ENCODE peak calls at places on chromosomes 2 and 18, in four cellular contexts. N is K562, Q is IMR-90, H is ovary. G is an unnamed sample.

GRCh38 chr2:16243411-16243996 is 303.2 kb downstream of the MYCN start:
- DNase-seq in Q (no peak), N (no peak), H (no peak), G (no peak)

GRCh38 chr2:45612265-45612664 is 1.2 kb upstream of the SRBD1 start:
- DNase-seq in N (no peak), Q (no peak), H (no peak), G (no peak)

GRCh38 chr2:393711-394696 is 106.1 kb upstream of the ALKAL2 start:
- DNase-seq in H (no peak), Q (no peak), N (no peak), G (no peak)

GRCh38 chr2:16334886-16335605 is 330.6 kb downstream of the CYRIA start:
- DNase-seq in H (no peak), N (no peak), Q (no peak), G (no peak)

GRCh38 chr18:52077251-52077983 is 262.6 kb upstream of the DCC start:
- DNase-seq in Q (no peak), N (no peak), H (no peak), G (no peak)

GRCh38 chr2:216695401-216695821 is at the start of gene IGFBP5:
- DNase-seq in Q (peak; percentile 94), H (peak; percentile 98), N (peak; percentile 17), G (peak; percentile 61)

GRCh38 chr2:180677200-180677599 is 303.2 kb upstream of the UBE2E3 start:
- DNase-seq in H (no peak), N (no peak), Q (no peak), G (no peak)

GRCh38 chr2:86068098-86069047 is 37.3 kb downstream of the POLR1A start:
- DNase-seq in H (no peak), Q (peak; percentile 30), N (no peak), G (no peak)

GRCh38 chr18:65257157-65257556 is 493.7 kb upstream of the CDH7 start:
- DNase-seq in H (no peak), Q (no peak), N (no peak), G (no peak)

GRCh38 chr2:8416172-8416571 is 265.7 kb upstream of the ID2 start:
- DNase-seq in H (no peak), N (no peak), Q (no peak), G (no peak)

GRCh38 chr2:164560181-164560792 is 61.0 kb downstream of the GRB14 start:
- DNase-seq in Q (peak; percentile 16), H (no peak), N (no peak), G (no peak)

GRCh38 chr2:240780023-240780831 is 39.8 kb downstream of the KIF1A start:
- DNase-seq in N (no peak), H (peak; percentile 61), Q (no peak), G (no peak)

GRCh38 chr2:241223211-241224067 is 35.0 kb downstream of the ANO7 start:
- DNase-seq in Q (peak; percentile 15), H (no peak), N (no peak), G (no peak)

GRCh38 chr2:101473911-101474751 is 781 bp downstream of the RFX8 start:
- DNase-seq in Q (peak; percentile 45), H (peak; percentile 62), N (no peak), G (peak; percentile 17)

GRCh38 chr2:197031805-197032204 is 105.3 kb upstream of the PGAP1 start:
- DNase-seq in H (no peak), N (no peak), Q (no peak), G (no peak)

GRCh38 chr2:67394734-67395133 is 2.4 kb upstream of the ETAA1 start:
- DNase-seq in N (no peak), Q (peak; percentile 53), H (no peak), G (no peak)

GRCh38 chr2:1162768-1163584 is 212.3 kb downstream of the SNTG2 start:
- DNase-seq in N (no peak), H (no peak), Q (no peak), G (no peak)

GRCh38 chr18:76903386-76903785 is 81.0 kb downstream of the ZNF236 start:
- DNase-seq in Q (no peak), N (no peak), H (no peak), G (no peak)

GRCh38 chr2:105809099-105809473 is 64.4 kb downstream of the NCK2 start:
- DNase-seq in H (no peak), N (no peak), Q (no peak), G (no peak)

GRCh38 chr2:120921457-120921856 is 185.8 kb downstream of the GLI2 start:
- DNase-seq in Q (no peak), N (no peak), H (no peak), G (no peak)

GRCh38 chr2:49251766-49252165 is 97.5 kb upstream of the FSHR start:
- DNase-seq in N (no peak), H (no peak), Q (peak; percentile 77), G (no peak)

GRCh38 chr18:23137788-23138216 is 2.5 kb downstream of the CABLES1 start:
- DNase-seq in H (no peak), Q (no peak), N (no peak), G (no peak)
- TF ChIP-seq POLR2A in H (no peak), Q (no peak), N (no peak), G (no peak)

GRCh38 chr2:134246154-134246874 is 7.6 kb upstream of the MGAT5 start:
- DNase-seq in N (no peak), Q (no peak), H (no peak), G (no peak)

GRCh38 chr2:134244587-134244986 is 9.3 kb upstream of the MGAT5 start:
- DNase-seq in N (no peak), Q (no peak), H (no peak), G (no peak)

GRCh38 chr2:134247679-134248078 is 6.2 kb upstream of the MGAT5 start:
- DNase-seq in H (no peak), Q (no peak), N (no peak), G (no peak)

GRCh38 chr2:134244091-134244490 is 9.8 kb upstream of the MGAT5 start:
- DNase-seq in N (no peak), H (no peak), Q (peak; percentile 65), G (no peak)

GRCh38 chr2:134245340-134245984 is 8.4 kb upstream of the MGAT5 start:
- DNase-seq in N (peak; percentile 41), H (peak; percentile 76), Q (peak; percentile 71), G (peak; percentile 78)
- H3K4me1 ChIP-seq in N (peaks cover 8% of the 10 kb centered on the region), H (peaks cover 5% of the 10 kb centered on the region), Q (peaks cover 11% of the 10 kb centered on the region), G (peaks cover 8% of the 10 kb centered on the region)

GRCh38 chr2:112645396-112646101 is at the start of gene SLC20A1:
- DNase-seq in H (peak; percentile 91), Q (peak; percentile 88), N (peak; percentile 98), G (peak; percentile 97)

GRCh38 chr2:112646791-112647720 is 1.3 kb downstream of the SLC20A1 start:
- DNase-seq in N (no peak), Q (no peak), H (no peak), G (no peak)

GRCh38 chr2:112646102-112646719 is 472 bp downstream of the SLC20A1 start:
- DNase-seq in N (no peak), H (no peak), Q (no peak), G (no peak)

GRCh38 chr2:112644933-112645395 is 775 bp upstream of the SLC20A1 start:
- DNase-seq in H (no peak), Q (peak; percentile 56), N (no peak), G (no peak)

GRCh38 chr2:112648081-112648480 is 2.3 kb downstream of the SLC20A1 start:
- DNase-seq in H (no peak), Q (no peak), N (no peak), G (no peak)
- H3K4me3 ChIP-seq in H (no peak overlapping the region), Q (no peak overlapping the region), N (peak overlapping the region; percentile 94), G (no peak overlapping the region)

GRCh38 chr2:235613671-235614070 is 119.8 kb downstream of the AGAP1 start:
- DNase-seq in H (no peak), N (no peak), Q (no peak), G (no peak)
- TF ChIP-seq POLR2A in H (no peak), N (no peak), Q (no peak), G (no peak)

GRCh38 chr2:42928161-42928691 is 135.8 kb upstream of the HAAO start:
- DNase-seq in H (no peak), Q (no peak), N (no peak), G (peak; percentile 66)
- H3K4me1 ChIP-seq in H (peaks cover 71% of the 10 kb centered on the region), Q (peaks cover 66% of the 10 kb centered on the region), N (peaks cover 74% of the 10 kb centered on the region), G (peaks cover 72% of the 10 kb centered on the region)

GRCh38 chr18:634551-635045 is 22.9 kb upstream of the TYMS start:
- DNase-seq in H (no peak), Q (no peak), N (no peak), G (no peak)
- H3K4me3 ChIP-seq in H (no peak overlapping the region), Q (no peak overlapping the region), N (no peak overlapping the region), G (no peak overlapping the region)

GRCh38 chr18:50879302-50880107 is 587 bp downstream of the ME2 start:
- DNase-seq in Q (peak; percentile 38), N (no peak), H (no peak), G (no peak)

GRCh38 chr18:50880108-50880465 is 1.2 kb downstream of the ME2 start:
- DNase-seq in N (no peak), H (no peak), Q (no peak), G (no peak)

GRCh38 chr18:50875966-50876536 is 2.9 kb upstream of the ME2 start:
- DNase-seq in Q (no peak), N (no peak), H (no peak), G (no peak)

GRCh38 chr18:50877545-50878265 is 1.2 kb upstream of the ME2 start:
- DNase-seq in N (no peak), Q (no peak), H (no peak), G (no peak)

DNA sequence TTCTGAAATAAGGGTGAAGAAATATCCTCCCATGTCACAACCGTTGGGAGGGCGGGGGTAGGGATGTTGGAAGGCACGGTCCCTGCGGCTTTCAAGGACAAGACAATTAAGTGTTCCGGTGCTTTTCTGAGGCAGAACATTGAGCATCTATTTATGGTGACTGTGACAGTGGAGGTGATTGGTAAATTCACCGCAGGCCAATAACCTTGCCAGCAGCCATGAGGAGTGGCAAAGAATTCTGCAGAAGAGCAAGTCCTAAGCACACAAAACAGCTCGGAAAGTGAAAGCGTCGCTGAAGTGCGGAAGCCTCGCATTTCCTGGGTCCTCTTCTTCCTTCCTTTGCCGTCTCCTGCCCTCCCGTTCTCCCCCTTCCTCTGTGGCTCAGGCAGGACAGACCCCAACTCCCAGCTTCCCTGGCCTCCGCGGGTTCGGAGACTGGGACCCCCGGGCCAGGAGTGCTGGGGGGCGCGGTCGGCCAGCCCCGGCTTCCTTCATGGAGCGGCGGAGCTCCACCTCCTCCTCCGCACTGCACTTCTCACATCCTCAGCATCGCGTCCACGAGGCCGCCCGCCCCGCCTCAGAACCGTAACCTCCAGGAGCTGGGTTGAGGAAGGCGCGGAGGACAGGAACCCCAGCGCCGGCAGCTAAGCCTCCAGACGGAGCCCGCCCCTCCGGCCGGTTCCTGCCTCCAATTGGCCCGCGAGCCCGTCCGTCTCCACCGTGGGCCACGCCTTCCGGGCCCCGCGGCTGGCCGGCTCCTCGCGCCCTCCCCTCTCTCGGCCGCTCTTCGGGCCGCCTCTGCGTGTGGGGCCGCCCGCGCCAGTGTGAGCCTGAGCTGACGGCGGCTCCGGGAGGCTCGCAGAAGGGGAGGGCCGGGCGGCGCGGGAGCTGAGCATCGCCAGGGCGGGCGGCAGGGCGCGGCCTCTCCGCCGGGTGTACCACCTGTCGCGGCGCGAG is at the start of gene ME2:
- DNase-seq in Q (peak; percentile 86), N (peak; percentile 95), H (peak; percentile 90), G (peak; percentile 90)
- TF ChIP-seq POLR2A in Q (peak; percentile 75), N (peak; percentile 80), H (peak; percentile 78), G (peak; percentile 94)